ENCODE peak calls at places on chromosomes 6 and 20, in five cellular contexts. O is body of pancreas, V is cardiac muscle cell, E is fibroblast of pulmonary artery, J is heart left ventricle. X is an unnamed sample.

GRCh38 chr6:138266095-138266494 is 47.8 kb upstream of the PBOV1 start:
- DNase-seq in O (no peak), E (no peak), J (no peak), V (no peak), X (no peak)

GRCh38 chr6:104404377-104404776 is 455.3 kb downstream of the HACE1 start:
- DNase-seq in O (no peak), V (no peak), J (no peak), E (no peak), X (peak)

GRCh38 chr6:76230711-76231110 is 158.2 kb upstream of the IMPG1 start:
- DNase-seq in E (no peak), O (peak), V (no peak), J (no peak), X (peak)

GRCh38 chr6:169589699-169590257 is 112.1 kb downstream of the WDR27 start:
- DNase-seq in E (no peak), V (no peak), J (no peak), O (no peak), X (peak)

GRCh38 chr6:169950558-169950957 is 199.1 kb downstream of the ERMARD start:
- DNase-seq in V (peak), O (peak), E (peak), J (no peak), X (peak)

GRCh38 chr6:39419607-39420006 is 97.1 kb upstream of the KCNK16 start:
- DNase-seq in O (no peak), E (no peak), J (no peak), V (no peak), X (no peak)

GRCh38 chr6:106628658-106629102 is 618 bp downstream of the RTN4IP1 start:
- DNase-seq in O (no peak), V (no peak), J (no peak), E (no peak), X (no peak)

GRCh38 chr6:40349092-40349491 is 238.1 kb downstream of the LRFN2 start:
- DNase-seq in E (peak), O (no peak), V (peak), J (peak), X (no peak)

GRCh38 chr6:31580807-31581437 is 1.3 kb downstream of the LTB start:
- DNase-seq in V (peak), J (peak), O (peak), E (peak), X (peak)

GRCh38 chr20:57323034-57323433 is 6.6 kb upstream of the SPO11 start:
- DNase-seq in O (no peak), V (peak), J (no peak), E (peak), X (peak)

GRCh38 chr6:169156108-169156821 is 97.4 kb downstream of the THBS2 start:
- DNase-seq in J (no peak), E (peak), V (peak), O (no peak), X (no peak)

GRCh38 chr6:53439556-53439955 is 90.8 kb upstream of the ELOVL5 start:
- DNase-seq in V (peak), E (peak), O (no peak), J (no peak), X (no peak)

GRCh38 chr6:105733556-105734162 is 330.8 kb upstream of the PREP start:
- DNase-seq in E (peak), V (peak), J (no peak), O (no peak), X (peak)

GRCh38 chr6:134323698-134324097 is 5.8 kb upstream of the SGK1 start:
- DNase-seq in V (no peak), E (no peak), J (no peak), O (no peak), X (no peak)

GRCh38 chr20:43940518-43941225 is 26.0 kb downstream of the TOX2 start:
- DNase-seq in J (no peak), E (no peak), V (no peak), O (no peak), X (no peak)

GRCh38 chr6:1390805-1391511 is 1.6 kb downstream of the FOXF2 start:
- DNase-seq in J (no peak), E (no peak), O (no peak), V (peak), X (no peak)

GRCh38 chr20:37007898-37008649 is 56.6 kb upstream of the SAMHD1 start:
- DNase-seq in V (peak), J (no peak), E (peak), O (no peak), X (peak)

GRCh38 chr20:46308258-46309157 is at the start of gene CDH22:
- DNase-seq in E (peak), J (peak), O (peak), V (peak), X (peak)

GRCh38 chr6:106750146-106750900 is 120.9 kb downstream of the QRSL1 start:
- DNase-seq in V (no peak), O (no peak), E (no peak), J (no peak), X (no peak)

GRCh38 chr20:38926934-38927616 is 858 bp downstream of the FAM83D start:
- DNase-seq in O (no peak), J (no peak), E (peak), V (peak), X (no peak)

GRCh38 chr6:150025201-150025917 is at the start of gene RAET1L:
- DNase-seq in E (peak), O (no peak), V (peak), J (no peak), X (no peak)

GRCh38 chr20:42259389-42259788 is 641.2 kb upstream of the CHD6 start:
- DNase-seq in V (no peak), O (no peak), J (no peak), E (no peak), X (no peak)

GRCh38 chr6:29758761-29759160 is 35.5 kb downstream of the HLA-F start:
- DNase-seq in O (no peak), J (no peak), E (no peak), V (no peak), X (no peak)

GRCh38 chr20:34300809-34301586 is 2.2 kb downstream of the AHCY start:
- DNase-seq in J (peak), O (no peak), V (no peak), E (no peak), X (peak)

GRCh38 chr6:140011537-140011936 is 637.1 kb upstream of the CITED2 start:
- DNase-seq in V (no peak), J (no peak), O (no peak), E (no peak), X (no peak)

GRCh38 chr6:77466055-77467028 is 3.1 kb upstream of the HTR1B start:
- DNase-seq in J (no peak), O (peak), E (peak), V (peak), X (peak)

GRCh38 chr20:37901667-37902503 is 1.0 kb upstream of the VSTM2L start:
- DNase-seq in J (no peak), E (peak), V (peak), O (no peak), X (peak)

GRCh38 chr20:21632031-21632430 is 73.4 kb upstream of the PAX1 start:
- DNase-seq in J (no peak), E (no peak), V (no peak), O (no peak), X (no peak)

GRCh38 chr6:129671442-129672344 is 38.3 kb downstream of the ARHGAP18 start:
- DNase-seq in E (no peak), J (no peak), O (no peak), V (peak), X (peak)
- TF ChIP-seq CTCF in E (no peak), J (peak), O (no peak), V (peak), X (peak)

GRCh38 chr6:3484240-3484639 is 27.4 kb upstream of the SLC22A23 start:
- DNase-seq in J (no peak), E (peak), V (peak), O (no peak), X (no peak)

GRCh38 chr6:3490622-3490980 is 33.8 kb upstream of the SLC22A23 start:
- DNase-seq in E (no peak), V (no peak), O (no peak), J (no peak), X (no peak)

GRCh38 chr6:3484946-3485345 is 28.1 kb upstream of the SLC22A23 start:
- DNase-seq in V (no peak), O (no peak), J (no peak), E (no peak), X (no peak)

GRCh38 chr6:3489961-3490621 is 33.2 kb upstream of the SLC22A23 start:
- DNase-seq in J (no peak), O (no peak), V (no peak), E (no peak), X (no peak)

GRCh38 chr6:3489032-3489757 is 32.3 kb upstream of the SLC22A23 start:
- DNase-seq in J (no peak), V (peak), O (no peak), E (peak), X (no peak)
- H3K4me3 ChIP-seq in J (no peak), V (no peak), O (no peak), E (no peak), X (no peak)

GRCh38 chr20:62777528-62777830 is 18.8 kb upstream of the MRGBP start:
- DNase-seq in J (no peak), O (no peak), E (no peak), V (no peak), X (no peak)
- TF ChIP-seq CTCF in J (no peak), O (no peak), E (no peak), V (no peak), X (no peak)

GRCh38 chr6:10749734-10750133 is 2.1 kb downstream of the TMEM14B start:
- DNase-seq in O (no peak), E (no peak), J (no peak), V (no peak), X (no peak)
- H3K4me3 ChIP-seq in O (no peak), E (no peak), J (no peak), V (peak), X (no peak)

GRCh38 chr6:152821525-152821924 is 70.9 kb downstream of the VIP start:
- DNase-seq in V (no peak), O (no peak), E (no peak), J (no peak), X (no peak)
- TF ChIP-seq CTCF in V (no peak), O (no peak), E (no peak), J (no peak), X (peak)

GRCh38 chr6:127897437-127897836 is 3.4 kb downstream of the THEMIS start:
- DNase-seq in O (no peak), E (no peak), V (no peak), J (no peak), X (no peak)

GRCh38 chr6:127904160-127904559 is 3.3 kb upstream of the THEMIS start:
- DNase-seq in J (no peak), V (no peak), E (no peak), O (no peak), X (no peak)

GRCh38 chr6:127902933-127903332 is 2.1 kb upstream of the THEMIS start:
- DNase-seq in V (no peak), E (no peak), J (no peak), O (no peak), X (no peak)

GRCh38 chr6:127900935-127901334 is at the start of gene THEMIS:
- DNase-seq in J (no peak), V (no peak), E (no peak), O (no peak), X (no peak)
- H3K4me3 ChIP-seq in J (no peak), V (no peak), E (no peak), O (no peak), X (no peak)

GRCh38 chr20:50455656-50456451 is 54.3 kb upstream of the PTPN1 start:
- DNase-seq in V (peak), J (peak), O (peak), E (no peak), X (no peak)

GRCh38 chr20:50460115-50460607 is 50.0 kb upstream of the PTPN1 start:
- DNase-seq in V (no peak), E (no peak), J (no peak), O (no peak), X (no peak)

GRCh38 chr20:50453533-50453932 is 56.6 kb upstream of the PTPN1 start:
- DNase-seq in E (no peak), V (no peak), O (no peak), J (no peak), X (no peak)

GRCh38 chr20:50459124-50459918 is 50.9 kb upstream of the PTPN1 start:
- DNase-seq in E (no peak), J (no peak), O (no peak), V (no peak), X (no peak)

GRCh38 chr20:50456452-50457324 is 53.5 kb upstream of the PTPN1 start:
- DNase-seq in O (no peak), V (no peak), J (no peak), E (no peak), X (no peak)
- TF ChIP-seq CTCF in O (peak), V (peak), J (peak), E (peak), X (peak)

X was measured in GM12865.